ENCODE peak calls at places on chromosomes 3 and 15, in seven cellular contexts. Z, F, J, Q, C, E and W are unnamed samples.

GRCh38 chr15:63052128-63052826 is 9.7 kb downstream of the TPM1 start:
- DNase-seq in Z (no peak), F (no peak), J (no peak), Q (no peak), C (no peak), E (no peak), W (no peak)

GRCh38 chr3:119586707-119587317 is 7.5 kb downstream of the ADPRH start:
- DNase-seq in Z (no peak), F (no peak), J (no peak), Q (no peak), C (no peak), E (no peak), W (no peak)

GRCh38 chr3:31648286-31648968 is 115.7 kb downstream of the STT3B start:
- DNase-seq in Z (no peak), F (no peak), J (no peak), Q (no peak), C (no peak), E (no peak), W (no peak)

GRCh38 chr3:72192572-72192971 is 407.6 kb upstream of the PROK2 start:
- DNase-seq in Z (no peak), F (no peak), J (no peak), Q (no peak), C (no peak), E (no peak), W (no peak)

GRCh38 chr15:70856884-70857546 is 3.1 kb upstream of the LARP6 start:
- DNase-seq in Z (no peak), F (no peak), J (peak; percentile 59), Q (no peak), C (no peak), E (no peak), W (no peak)

GRCh38 chr3:188584162-188584529 is 430.2 kb downstream of the LPP start:
- DNase-seq in Z (no peak), F (no peak), J (no peak), Q (no peak), C (no peak), E (no peak), W (no peak)

GRCh38 chr3:193010191-193010590 is 92.5 kb upstream of the MB21D2 start:
- DNase-seq in Z (no peak), F (no peak), J (no peak), Q (no peak), C (no peak), E (no peak), W (no peak)

GRCh38 chr15:75725021-75725718 is 12.5 kb upstream of the CSPG4 start:
- DNase-seq in Z (peak; percentile 5), F (no peak), J (no peak), Q (no peak), C (no peak), E (no peak), W (no peak)

GRCh38 chr3:15295506-15295905 is 36.9 kb downstream of the SH3BP5 start:
- DNase-seq in Z (no peak), F (no peak), J (no peak), Q (no peak), C (no peak), E (no peak), W (no peak)

GRCh38 chr3:54999159-54999558 is 71.3 kb upstream of the LRTM1 start:
- DNase-seq in Z (peak; percentile 11), F (no peak), J (no peak), Q (no peak), C (peak; percentile 2), E (peak; percentile 39), W (no peak)

GRCh38 chr3:1082024-1082633 is 10.7 kb upstream of the CNTN6 start:
- DNase-seq in Z (no peak), F (no peak), J (no peak), Q (peak; percentile 33), C (peak; percentile 1), E (no peak), W (peak; percentile 20)

GRCh38 chr3:79297242-79297641 is 470.6 kb downstream of the ROBO1 start:
- DNase-seq in Z (no peak), F (no peak), J (no peak), Q (no peak), C (peak; percentile 51), E (no peak), W (no peak)

GRCh38 chr3:153829596-153830170 is 291.5 kb upstream of the ARHGEF26 start:
- DNase-seq in Z (no peak), F (no peak), J (no peak), Q (no peak), C (no peak), E (no peak), W (no peak)

GRCh38 chr15:50051811-50052419 is 67.1 kb downstream of the ATP8B4 start:
- DNase-seq in Z (peak; percentile 26), F (no peak), J (peak; percentile 41), Q (peak; percentile 52), C (peak; percentile 58), E (no peak), W (peak; percentile 18)

GRCh38 chr3:146646251-146646650 is 41.1 kb upstream of the PLSCR5 start:
- DNase-seq in Z (no peak), F (no peak), J (no peak), Q (no peak), C (no peak), E (no peak), W (no peak)

GRCh38 chr3:152235709-152236298 is 32.9 kb upstream of the MBNL1 start:
- DNase-seq in Z (peak; percentile 67), F (no peak), J (peak; percentile 6), Q (no peak), C (peak; percentile 8), E (no peak), W (no peak)

GRCh38 chr3:111333642-111334041 is 208.4 kb upstream of the CD96 start:
- DNase-seq in Z (no peak), F (no peak), J (no peak), Q (no peak), C (no peak), E (no peak), W (no peak)

GRCh38 chr15:41727143-41727542 is 47.1 kb upstream of the MAPKBP1 start:
- DNase-seq in Z (no peak), F (no peak), J (no peak), Q (no peak), C (no peak), E (no peak), W (no peak)

DNA sequence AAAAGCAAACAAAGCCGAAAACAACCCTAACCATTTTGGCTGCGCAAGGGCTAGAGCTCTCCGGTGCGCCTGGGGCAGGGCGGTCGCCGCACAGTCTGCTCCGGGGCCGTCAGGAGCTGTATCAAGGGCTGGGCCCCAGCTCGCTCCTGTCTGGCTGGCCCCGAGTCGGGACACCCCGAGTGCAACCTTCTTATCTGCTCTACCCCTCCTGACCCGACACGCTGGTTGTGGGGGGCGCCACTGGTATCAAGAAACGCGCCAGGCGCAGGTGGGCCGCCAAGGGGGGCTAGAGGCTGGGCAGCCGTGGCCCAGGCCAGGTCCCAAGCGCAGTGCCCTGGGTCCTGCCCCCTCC is 36.0 kb downstream of the NR2F2 start:
- DNase-seq in Z (no peak), F (no peak), J (no peak), Q (no peak), C (no peak), E (no peak), W (no peak)
- TF ChIP-seq JUND in Z (no peak), F (no peak), J (no peak), Q (no peak), C (no peak), E (no peak), W (no peak)

GRCh38 chr3:39381432-39381831 is 1.7 kb upstream of the SLC25A38 start:
- DNase-seq in Z (no peak), F (no peak), J (no peak), Q (no peak), C (no peak), E (no peak), W (no peak)

GRCh38 chr3:39379778-39380155 is 3.4 kb upstream of the SLC25A38 start:
- DNase-seq in Z (no peak), F (no peak), J (no peak), Q (no peak), C (no peak), E (no peak), W (no peak)

GRCh38 chr3:39376929-39377634 is 6.1 kb upstream of the SLC25A38 start:
- DNase-seq in Z (no peak), F (no peak), J (no peak), Q (no peak), C (no peak), E (no peak), W (no peak)

GRCh38 chr3:39378957-39379777 is 4.0 kb upstream of the SLC25A38 start:
- DNase-seq in Z (no peak), F (no peak), J (no peak), Q (no peak), C (peak; percentile 17), E (no peak), W (no peak)

DNA sequence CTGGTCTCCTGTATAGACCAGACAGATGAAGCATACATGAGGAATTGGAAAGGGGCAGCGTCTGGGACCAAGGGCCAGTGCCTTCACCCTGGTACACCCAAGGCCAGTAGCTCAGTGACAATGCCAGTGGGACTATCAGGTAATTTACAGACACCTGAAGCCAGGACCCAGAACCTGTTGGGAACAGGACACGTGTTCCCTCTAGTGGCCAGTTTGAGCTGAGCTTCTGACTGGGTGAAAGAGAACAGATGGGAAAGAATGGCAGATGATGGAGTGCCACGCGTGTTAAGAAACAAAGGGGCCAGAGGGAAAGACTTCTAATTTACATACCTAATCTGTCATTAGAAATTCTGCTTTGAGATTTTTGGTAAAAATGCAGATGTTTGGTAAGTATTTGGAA is 5.1 kb upstream of the SLC25A38 start:
- DNase-seq in Z (peak; percentile 64), F (no peak), J (peak; percentile 45), Q (peak; percentile 55), C (peak; percentile 59), E (no peak), W (peak; percentile 61)
- TF ChIP-seq JUND in Z (no peak), F (no peak), J (no peak), Q (no peak), C (no peak), E (no peak), W (no peak)

DNA sequence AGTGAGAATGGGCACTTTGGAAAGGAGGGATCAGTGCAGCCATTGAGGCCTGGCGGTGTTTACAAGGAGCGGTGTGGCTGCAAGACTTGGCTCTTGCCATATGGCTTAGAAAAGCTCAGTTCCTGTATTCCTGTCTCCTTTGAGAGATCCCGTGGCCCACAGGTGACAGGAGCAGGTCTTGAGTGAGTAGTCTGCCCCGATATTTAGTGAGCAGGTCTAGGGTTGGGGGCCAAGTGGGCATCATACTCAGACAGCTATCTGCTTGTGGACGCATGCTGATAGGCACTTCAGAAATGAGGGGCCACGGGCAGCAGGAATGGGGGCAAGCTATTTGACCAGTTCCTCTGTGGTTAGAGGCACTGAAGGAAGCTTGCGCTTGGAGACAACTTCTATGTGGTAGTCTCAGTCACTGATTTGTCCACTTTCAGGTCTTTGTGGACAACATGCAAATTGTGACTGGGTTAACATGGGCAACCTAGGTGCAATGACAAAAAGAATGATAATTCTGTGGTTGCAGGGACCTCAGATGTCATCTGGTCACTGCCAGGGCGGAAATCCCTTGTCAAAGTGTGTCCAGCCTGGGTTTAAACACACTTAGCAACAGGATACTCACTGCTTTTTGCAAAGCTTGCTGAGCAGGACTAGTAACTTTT is 1.1 kb downstream of the TMED3 start:
- DNase-seq in Z (peak; percentile 9), F (peak; percentile 24), J (no peak), Q (peak; percentile 9), C (no peak), E (no peak), W (peak; percentile 33)
- TF ChIP-seq JUND in Z (no peak), F (no peak), J (no peak), Q (no peak), C (no peak), E (no peak), W (no peak)

DNA sequence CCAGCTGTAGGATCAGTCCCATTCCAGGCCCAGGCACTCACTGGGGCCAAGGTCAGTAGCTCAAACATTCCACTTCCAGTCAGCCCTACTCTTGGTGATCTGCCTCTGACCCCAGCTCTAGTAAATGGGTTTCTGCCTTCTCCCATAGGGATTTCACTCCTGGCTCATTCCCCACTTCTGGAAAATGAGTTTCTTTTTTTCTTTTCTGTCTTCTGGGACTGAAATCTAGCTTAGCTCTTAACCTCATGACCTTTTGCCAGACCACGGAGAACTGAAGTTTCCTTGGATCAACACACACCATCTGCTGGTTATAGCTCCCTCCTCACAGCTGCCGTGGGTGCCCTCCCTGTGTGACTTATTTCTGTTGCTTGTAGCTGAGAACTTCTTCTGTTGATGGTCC is 21.3 kb downstream of the MME start:
- DNase-seq in Z (no peak), F (no peak), J (no peak), Q (no peak), C (no peak), E (no peak), W (no peak)
- TF ChIP-seq JUND in Z (no peak), F (no peak), J (no peak), Q (no peak), C (no peak), E (no peak), W (no peak)